ENCODE peak calls at places on chromosomes 2 and 18, in seven cellular contexts. O, B, V, P, S, J and X are unnamed samples.

GRCh38 chr2:11257078-11257477 is 87.4 kb downstream of the ROCK2 start:
- DNase-seq in J (no peak), P (no peak), B (no peak), V (no peak), O (no peak), S (peak; percentile 51), X (no peak)

GRCh38 chr18:46623541-46623940 is 33.5 kb downstream of the LOXHD1 start:
- DNase-seq in O (no peak), J (no peak), B (no peak), P (no peak), S (no peak), V (no peak), X (peak; percentile 52)

GRCh38 chr2:216195565-216195978 is 86.4 kb downstream of the XRCC5 start:
- DNase-seq in P (no peak), S (no peak), O (no peak), V (no peak), J (no peak), B (peak; percentile 93), X (no peak)

GRCh38 chr2:165573534-165574461 is 104.3 kb downstream of the CSRNP3 start:
- DNase-seq in S (peak; percentile 91), V (peak; percentile 29), O (peak; percentile 78), P (no peak), B (peak; percentile 63), J (no peak), X (peak; percentile 62)

GRCh38 chr2:240623531-240624010 is 1.7 kb upstream of the GPR35 start:
- DNase-seq in S (no peak), V (no peak), P (no peak), B (no peak), O (no peak), J (no peak), X (no peak)

GRCh38 chr2:235803028-235803427 is 309.2 kb downstream of the AGAP1 start:
- DNase-seq in J (no peak), B (peak; percentile 9), P (no peak), S (no peak), V (no peak), O (no peak), X (no peak)

GRCh38 chr2:137886432-137886831 is 77.8 kb upstream of the HNMT start:
- DNase-seq in O (peak; percentile 57), B (no peak), P (no peak), S (peak; percentile 52), V (peak; percentile 52), J (no peak), X (no peak)

GRCh38 chr18:49168970-49169619 is 218.3 kb upstream of the SMAD7 start:
- DNase-seq in O (peak; percentile 30), S (no peak), B (no peak), J (no peak), V (no peak), P (no peak), X (no peak)

DNA sequence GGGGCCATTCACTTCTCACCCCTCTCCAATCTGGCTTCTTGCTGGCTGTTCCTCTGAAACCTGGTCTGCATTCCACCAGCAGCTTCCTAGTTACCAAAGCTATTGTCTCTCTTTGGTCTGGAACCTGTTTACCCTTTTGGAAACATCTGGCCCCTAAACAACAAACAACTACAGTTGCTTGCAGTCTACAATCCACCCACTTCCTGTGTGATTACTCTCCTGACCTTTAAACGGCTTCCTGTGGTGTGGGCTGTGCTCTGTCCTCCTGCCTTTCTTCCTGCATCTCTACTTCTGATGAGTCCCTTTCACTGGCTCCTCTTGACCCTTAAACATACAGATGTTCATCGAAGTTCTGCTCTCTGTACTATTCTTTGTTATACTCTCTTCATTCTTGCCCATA is 303.8 kb downstream of the TDRD15 start:
- DNase-seq in O (no peak), V (no peak), J (no peak), B (no peak), S (no peak), P (no peak), X (no peak)
- H3K4me1 ChIP-seq in O (peaks cover 3% of the 10 kb centered on the region), V (no peaks in the 10 kb centered on the region), J (no peaks in the 10 kb centered on the region), B (peaks cover 3% of the 10 kb centered on the region), S (no peaks in the 10 kb centered on the region), P (no peaks in the 10 kb centered on the region), X (no peaks in the 10 kb centered on the region)

DNA sequence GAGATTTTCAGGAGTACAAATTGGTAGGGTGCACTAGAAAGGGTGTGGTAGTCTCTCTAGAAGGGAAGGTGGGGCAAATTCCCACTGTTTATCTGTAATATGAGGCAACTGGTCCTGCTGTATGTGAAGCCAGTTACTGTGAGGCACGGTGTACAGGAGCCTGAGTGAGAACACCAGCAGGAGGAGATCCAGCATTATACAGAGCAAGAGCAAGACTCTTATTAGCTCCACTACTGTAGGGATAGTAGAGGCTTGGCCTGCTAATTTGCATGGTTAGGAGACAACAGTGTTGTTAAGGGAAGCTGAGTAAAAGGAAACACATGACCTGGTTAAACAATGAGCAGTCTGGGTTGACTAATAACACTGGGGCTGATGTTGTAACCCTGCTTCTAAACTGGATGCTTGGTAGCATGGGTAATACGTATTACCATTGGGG is 76.3 kb upstream of the WDSUB1 start:
- DNase-seq in O (peak; percentile 8), S (no peak), V (peak; percentile 4), B (peak; percentile 67), J (no peak), P (no peak), X (no peak)
- TF ChIP-seq CTCF in O (no peak), S (no peak), V (no peak), B (no peak), J (no peak), P (no peak), X (no peak)

GRCh38 chr2:224930990-224931389 is 111.3 kb downstream of the DOCK10 start:
- DNase-seq in V (no peak), B (no peak), O (no peak), S (no peak), P (no peak), J (no peak), X (no peak)
- H3K27ac ChIP-seq in V (no peak overlapping the region), B (no peak overlapping the region), O (no peak overlapping the region), S (no peak overlapping the region), P (peak overlapping the region; percentile 0), J (no peak overlapping the region), X (no peak overlapping the region)

DNA sequence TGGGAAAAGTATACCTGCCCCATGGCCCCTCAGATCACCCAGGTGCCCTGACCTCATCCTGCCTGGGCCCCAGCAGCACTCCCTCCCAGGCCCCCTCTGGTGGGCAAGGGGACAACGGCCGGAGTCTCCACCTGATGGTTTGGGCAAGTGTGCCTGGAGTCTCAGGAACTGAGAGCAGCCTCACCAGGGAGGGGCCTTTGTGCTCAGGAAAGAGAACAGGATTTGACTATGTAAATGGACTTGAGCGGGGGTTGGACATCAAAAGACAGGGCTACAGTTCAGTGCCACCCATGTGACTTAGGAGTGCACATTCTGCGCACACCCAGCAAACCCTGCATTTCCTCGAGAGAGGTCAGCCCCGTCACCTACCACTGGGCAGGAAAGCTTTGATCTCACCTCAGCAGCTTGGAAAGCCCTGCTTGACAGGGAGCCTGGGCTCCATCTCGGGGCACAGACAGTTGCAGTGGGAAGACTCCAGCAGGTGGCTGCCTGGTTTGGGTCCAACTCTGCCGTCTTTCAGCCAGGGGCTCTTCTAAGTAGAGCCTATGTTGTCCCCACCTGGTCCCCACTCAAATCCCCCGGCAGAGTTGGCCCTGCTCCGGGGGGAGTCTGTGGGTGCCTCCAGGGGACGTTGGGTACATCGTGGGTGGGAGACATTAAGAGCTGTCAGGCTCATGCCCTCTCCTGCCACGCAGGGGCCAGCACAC is 3.3 kb downstream of the INPP5D start:
- DNase-seq in P (no peak), O (no peak), B (no peak), V (no peak), J (no peak), S (peak; percentile 79), X (no peak)
- H3K4me1 ChIP-seq in P (peaks cover 21% of the 10 kb centered on the region), O (no peaks in the 10 kb centered on the region), B (no peaks in the 10 kb centered on the region), V (no peaks in the 10 kb centered on the region), J (peaks cover 3% of the 10 kb centered on the region), S (no peaks in the 10 kb centered on the region), X (no peaks in the 10 kb centered on the region)